ENCODE peak calls at places on chromosomes 2 and 18, in four cellular contexts. R, Z, A and H are unnamed samples.

GRCh38 chr18:55096261-55097026 is 137.2 kb upstream of the CCDC68 start:
- DNase-seq in R (peak), Z (no peak), A (peak), H (peak)

GRCh38 chr18:9226463-9226862 is 89.9 kb downstream of the ANKRD12 start:
- DNase-seq in R (no peak), Z (no peak), A (no peak), H (no peak)

GRCh38 chr2:62374301-62374960 is 131.6 kb downstream of the TMEM17 start:
- DNase-seq in R (no peak), Z (no peak), A (no peak), H (no peak)

GRCh38 chr2:161332568-161332967 is 24.3 kb downstream of the PSMD14 start:
- DNase-seq in R (no peak), Z (no peak), A (no peak), H (no peak)

GRCh38 chr18:22674300-22674699 is 256.6 kb upstream of the CTAGE1 start:
- DNase-seq in R (no peak), Z (no peak), A (peak), H (no peak)

GRCh38 chr18:6729247-6730091 is at the start of gene ARHGAP28:
- DNase-seq in R (no peak), Z (no peak), A (no peak), H (no peak)

GRCh38 chr18:21799706-21800105 is 59.1 kb downstream of the MIB1 start:
- DNase-seq in R (no peak), Z (no peak), A (no peak), H (no peak)

GRCh38 chr2:64567473-64567872 is 43.3 kb downstream of the AFTPH start:
- DNase-seq in R (no peak), Z (no peak), A (no peak), H (no peak)

GRCh38 chr2:239688098-239688497 is 287.3 kb upstream of the HDAC4 start:
- DNase-seq in R (no peak), Z (no peak), A (no peak), H (no peak)

GRCh38 chr2:127672341-127673303 is 2.7 kb downstream of the LIMS2 start:
- DNase-seq in R (no peak), Z (no peak), A (no peak), H (no peak)

GRCh38 chr2:127573771-127574170 is 38.3 kb downstream of the MYO7B start:
- DNase-seq in R (no peak), Z (no peak), A (no peak), H (no peak)

GRCh38 chr2:101327863-101328394 is 19.4 kb upstream of the RNF149 start:
- DNase-seq in R (no peak), Z (no peak), A (peak), H (peak)

GRCh38 chr18:36579311-36579710 is 249.5 kb downstream of the TPGS2 start:
- DNase-seq in R (no peak), Z (no peak), A (no peak), H (no peak)

GRCh38 chr18:54852780-54853675 is 24.8 kb downstream of the RAB27B start:
- DNase-seq in R (no peak), Z (no peak), A (no peak), H (no peak)

GRCh38 chr2:144211826-144212225 is 308.1 kb downstream of the ZEB2 start:
- DNase-seq in R (no peak), Z (no peak), A (no peak), H (no peak)

GRCh38 chr2:111904726-111905476 is 6.5 kb downstream of the MERTK start:
- DNase-seq in R (no peak), Z (no peak), A (no peak), H (no peak)

GRCh38 chr2:228847684-228848083 is 423.4 kb downstream of the PID1 start:
- DNase-seq in R (no peak), Z (no peak), A (no peak), H (no peak)

GRCh38 chr2:235116885-235117492 is 165.2 kb downstream of the SH3BP4 start:
- DNase-seq in R (peak), Z (no peak), A (peak), H (peak)

GRCh38 chr2:107278672-107279071 is 392.7 kb upstream of the ST6GAL2 start:
- DNase-seq in R (no peak), Z (no peak), A (no peak), H (no peak)

GRCh38 chr18:8029061-8029460 is 461.9 kb downstream of the PTPRM start:
- DNase-seq in R (no peak), Z (no peak), A (no peak), H (no peak)

GRCh38 chr2:197641666-197642065 is 33.7 kb downstream of the RFTN2 start:
- DNase-seq in R (no peak), Z (no peak), A (no peak), H (no peak)

GRCh38 chr18:67783215-67783946 is 266.9 kb upstream of the DSEL start:
- DNase-seq in R (no peak), Z (no peak), A (no peak), H (no peak)

GRCh38 chr2:230472619-230473018 is 56.6 kb downstream of the SP100 start:
- DNase-seq in R (no peak), Z (peak), A (peak), H (no peak)

GRCh38 chr2:10004836-10005235 is 38.5 kb upstream of the KLF11 start:
- DNase-seq in R (no peak), Z (no peak), A (no peak), H (no peak)

GRCh38 chr18:62128157-62128556 is 58.7 kb downstream of the PIGN start:
- DNase-seq in R (no peak), Z (no peak), A (no peak), H (no peak)

GRCh38 chr18:24078391-24078790 is 60.5 kb upstream of the CABYR start:
- DNase-seq in R (no peak), Z (no peak), A (no peak), H (no peak)

GRCh38 chr18:26119246-26119645 is 14.4 kb upstream of the PSMA8 start:
- DNase-seq in R (no peak), Z (no peak), A (no peak), H (no peak)

GRCh38 chr2:62042400-62042799 is 136.9 kb downstream of the COMMD1 start:
- DNase-seq in R (no peak), Z (no peak), A (no peak), H (no peak)

GRCh38 chr2:137799599-137799998 is 164.7 kb upstream of the HNMT start:
- DNase-seq in R (no peak), Z (no peak), A (no peak), H (no peak)

GRCh38 chr18:28438381-28438780 is 261.5 kb upstream of the CDH2 start:
- DNase-seq in R (no peak), Z (no peak), A (no peak), H (no peak)

GRCh38 chr2:191171708-191172355 is 21.0 kb upstream of the STAT4 start:
- DNase-seq in R (no peak), Z (no peak), A (no peak), H (no peak)

GRCh38 chr2:236628981-236629605 is 59.5 kb downstream of the ACKR3 start:
- DNase-seq in R (no peak), Z (no peak), A (no peak), H (no peak)

GRCh38 chr2:85853499-85854165 is 35.2 kb downstream of the ST3GAL5 start:
- DNase-seq in R (no peak), Z (peak), A (no peak), H (no peak)
- TF ChIP-seq JUND in R (no peak), Z (no peak), A (no peak), H (no peak)

GRCh38 chr2:19150726-19151125 is 207.7 kb downstream of the OSR1 start:
- DNase-seq in R (no peak), Z (no peak), A (no peak), H (no peak)
- TF ChIP-seq JUND in R (no peak), Z (no peak), A (no peak), H (no peak)

GRCh38 chr2:11910971-11911370 is 164.5 kb downstream of the LPIN1 start:
- DNase-seq in R (no peak), Z (no peak), A (no peak), H (no peak)

GRCh38 chr2:11915650-11916049 is 169.2 kb downstream of the LPIN1 start:
- DNase-seq in R (no peak), Z (no peak), A (no peak), H (no peak)

GRCh38 chr2:11919953-11920352 is 173.5 kb downstream of the LPIN1 start:
- DNase-seq in R (no peak), Z (no peak), A (no peak), H (no peak)

GRCh38 chr2:11912980-11913379 is 166.5 kb downstream of the LPIN1 start:
- DNase-seq in R (no peak), Z (no peak), A (no peak), H (no peak)

DNA sequence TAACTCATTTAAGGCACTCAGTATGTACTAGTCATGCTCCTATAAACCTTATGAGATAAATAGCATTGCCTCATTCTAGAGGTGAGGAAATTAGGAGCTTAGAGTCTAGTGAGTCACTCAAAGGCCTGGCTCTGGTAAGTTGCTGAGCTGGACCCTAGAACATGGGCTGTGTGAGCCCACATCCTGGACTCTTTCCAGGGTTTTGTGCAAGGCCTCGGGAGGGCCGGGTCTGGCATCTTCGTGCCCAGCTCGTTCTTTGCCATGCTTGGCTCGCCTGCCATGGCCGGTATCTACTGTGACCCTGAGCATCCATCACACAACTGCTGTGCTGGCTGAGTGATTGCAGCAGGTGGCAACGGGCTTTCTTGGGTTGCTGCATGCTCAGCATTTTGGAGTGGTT is 168.0 kb downstream of the LPIN1 start:
- DNase-seq in R (no peak), Z (no peak), A (no peak), H (no peak)
- TF ChIP-seq JUND in R (no peak), Z (no peak), A (no peak), H (no peak)

GRCh38 chr2:1487758-1488715 is 74.8 kb downstream of the TPO start:
- DNase-seq in R (no peak), Z (no peak), A (no peak), H (no peak)
- TF ChIP-seq JUND in R (no peak), Z (no peak), A (no peak), H (no peak)

DNA sequence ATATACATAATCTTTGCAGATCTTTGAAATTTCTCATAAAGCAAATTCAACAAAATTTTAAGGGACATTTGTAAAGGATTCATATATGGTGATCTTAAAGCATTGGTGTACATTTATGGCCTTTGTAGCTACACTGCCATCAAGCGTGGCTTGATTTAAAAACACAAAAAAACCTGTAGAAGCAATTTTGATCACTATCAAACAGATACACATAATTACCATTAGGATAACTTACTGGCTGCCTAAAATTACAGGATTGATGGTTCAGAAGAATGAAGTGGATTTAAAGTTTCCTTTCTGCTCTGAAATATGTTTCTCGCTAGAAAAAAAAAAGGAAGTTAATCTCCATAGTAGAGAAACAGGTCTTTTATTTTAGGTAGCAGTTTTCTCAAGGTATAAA is 31.4 kb downstream of the MAPRE2 start:
- DNase-seq in R (no peak), Z (no peak), A (no peak), H (no peak)
- TF ChIP-seq JUND in R (no peak), Z (no peak), A (no peak), H (no peak)

DNA sequence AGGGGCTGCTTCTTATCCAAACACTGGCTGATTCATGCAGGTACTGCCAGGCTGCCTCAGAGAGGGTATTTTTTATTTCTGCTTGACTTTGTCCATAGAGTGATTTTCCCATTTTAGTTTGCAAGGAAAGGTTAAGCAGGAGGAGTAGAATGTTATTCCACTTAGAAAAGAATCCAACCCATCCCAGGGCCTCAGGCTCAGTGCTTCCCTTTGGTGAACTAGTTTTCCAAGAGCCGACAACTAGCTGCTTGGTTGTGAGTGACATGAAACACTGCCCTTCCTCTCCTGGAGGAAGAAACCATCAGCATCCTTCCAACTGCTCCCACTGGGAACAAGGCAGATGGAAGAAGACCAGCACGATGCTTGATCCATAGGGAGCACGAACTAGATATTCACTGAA is 58.5 kb downstream of the BCL2 start:
- DNase-seq in R (no peak), Z (no peak), A (no peak), H (no peak)
- TF ChIP-seq JUND in R (no peak), Z (no peak), A (no peak), H (no peak)

GRCh38 chr2:173589604-173590277 is 235.1 kb downstream of the CDCA7 start:
- DNase-seq in R (no peak), Z (no peak), A (peak), H (no peak)
- TF ChIP-seq JUND in R (no peak), Z (no peak), A (no peak), H (no peak)

GRCh38 chr2:217396586-217396985 is 536.7 kb upstream of the TNP1 start:
- DNase-seq in R (no peak), Z (no peak), A (no peak), H (no peak)

GRCh38 chr2:217392930-217393584 is 533.2 kb upstream of the TNP1 start:
- DNase-seq in R (no peak), Z (no peak), A (no peak), H (peak)

GRCh38 chr2:217396165-217396564 is 536.3 kb upstream of the TNP1 start:
- DNase-seq in R (no peak), Z (no peak), A (no peak), H (peak)

GRCh38 chr2:217393585-217394032 is 533.7 kb upstream of the TNP1 start:
- DNase-seq in R (no peak), Z (no peak), A (no peak), H (no peak)

GRCh38 chr2:217394510-217395351 is 534.9 kb upstream of the TNP1 start:
- DNase-seq in R (no peak), Z (no peak), A (no peak), H (peak)
- TF ChIP-seq JUND in R (no peak), Z (no peak), A (no peak), H (no peak)

DNA sequence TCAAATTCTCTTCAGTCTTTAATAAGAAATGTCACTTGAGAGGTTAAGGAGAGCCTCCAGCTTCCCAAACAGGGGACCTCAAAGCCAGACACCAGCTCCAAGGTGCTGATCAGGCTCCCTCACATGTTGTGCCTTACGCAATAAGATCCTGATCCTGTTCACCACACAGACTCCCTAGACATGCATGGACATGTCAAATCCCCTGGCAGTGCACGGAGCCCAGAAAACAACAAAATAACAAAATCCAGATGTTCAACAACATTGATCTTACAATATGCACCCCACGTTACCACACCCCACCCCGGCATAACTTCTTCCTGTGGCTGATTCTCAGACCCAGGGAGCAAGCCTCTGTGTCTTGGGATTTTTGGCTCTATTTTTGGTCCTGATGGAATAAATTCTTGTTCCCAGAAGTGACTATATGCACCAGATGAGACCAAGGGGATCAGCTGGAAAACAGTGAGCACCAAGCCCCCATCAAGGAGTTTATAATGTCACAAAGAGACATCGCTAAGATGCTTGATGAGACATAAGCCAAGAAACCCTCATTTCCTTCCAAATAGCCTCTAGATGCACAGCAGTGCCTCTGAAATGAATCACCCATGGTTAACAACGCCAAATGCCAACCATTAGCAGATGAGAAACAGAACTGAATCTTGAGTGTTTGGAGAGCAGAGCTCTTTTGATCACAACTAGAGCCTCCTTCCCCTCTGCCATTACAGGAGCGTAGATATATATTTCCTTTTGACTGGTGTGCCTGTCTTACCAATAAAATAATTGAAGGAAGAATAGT is 198.2 kb downstream of the PRKCE start:
- DNase-seq in R (no peak), Z (no peak), A (no peak), H (no peak)
- TF ChIP-seq JUND in R (no peak), Z (no peak), A (no peak), H (no peak)

GRCh38 chr2:118387509-118387908 is 299.2 kb downstream of the INSIG2 start:
- DNase-seq in R (no peak), Z (no peak), A (no peak), H (no peak)
- TF ChIP-seq JUND in R (no peak), Z (no peak), A (no peak), H (no peak)